ENCODE peak calls at places on chromosomes 13 and 19, in five cellular contexts. K is amniotic epithelial cell; C is endothelial cell; H is stimulated activated naive CD8-positive, alpha-beta T cell treated with anti-CD3 and anti-CD28 coated beads, Interleukin-15, Interleukin-2, amounts not matched to agents 100 U/mL and 50 U/mL, for 24 hours; V is suprapubic skin. Q is an unnamed sample.

GRCh38 chr19:2547033-2547680 is 71.2 kb downstream of the GADD45B start:
- DNase-seq in C (no peak), K (no peak), H (no peak), V (no peak), Q (no peak)

GRCh38 chr13:98390086-98390697 is 186.7 kb downstream of the STK24 start:
- DNase-seq in V (no peak), K (peak; percentile 32), H (no peak), C (no peak), Q (no peak)

GRCh38 chr19:33064778-33065550 is at the start of gene RHPN2:
- DNase-seq in V (no peak), H (peak; percentile 75), C (peak; percentile 37), K (peak; percentile 58), Q (peak; percentile 82)

GRCh38 chr13:52862358-52863206 is 14.1 kb upstream of the PCDH8 start:
- DNase-seq in H (peak; percentile 10), V (no peak), C (peak; percentile 72), K (no peak), Q (no peak)

GRCh38 chr13:108902557-108903155 is 273.2 kb downstream of the MYO16 start:
- DNase-seq in H (no peak), C (no peak), V (no peak), K (peak; percentile 92), Q (no peak)

GRCh38 chr13:21637296-21637695 is 33.3 kb upstream of the MICU2 start:
- DNase-seq in H (peak; percentile 20), C (no peak), V (no peak), K (peak; percentile 78), Q (peak; percentile 22)

GRCh38 chr13:22499919-22500318 is 680.9 kb upstream of the SGCG start:
- DNase-seq in C (no peak), H (no peak), V (no peak), K (peak; percentile 65), Q (no peak)

GRCh38 chr13:60836821-60837220 is 439.8 kb downstream of the TDRD3 start:
- DNase-seq in K (no peak), C (no peak), H (no peak), V (no peak), Q (no peak)

GRCh38 chr13:111202745-111203144 is 87.6 kb downstream of the ARHGEF7 start:
- DNase-seq in H (no peak), V (no peak), K (peak; percentile 90), C (no peak), Q (no peak)

GRCh38 chr13:89057274-89057673 is 1386.1 kb downstream of the SLITRK5 start:
- DNase-seq in V (no peak), H (no peak), C (no peak), K (no peak), Q (no peak)

GRCh38 chr13:91609353-91609752 is 210.9 kb downstream of the GPC5 start:
- DNase-seq in K (peak; percentile 3), V (no peak), C (no peak), H (no peak), Q (no peak)

GRCh38 chr19:2494084-2494446 is 18.1 kb downstream of the GADD45B start:
- DNase-seq in H (no peak), K (peak; percentile 88), V (no peak), C (no peak), Q (no peak)

GRCh38 chr13:110529522-110530311 is 31.8 kb downstream of the RAB20 start:
- DNase-seq in H (no peak), C (no peak), V (no peak), K (no peak), Q (no peak)

GRCh38 chr19:53768401-53768800 is 55.7 kb downstream of the NLRP12 start:
- DNase-seq in V (no peak), C (no peak), H (no peak), K (no peak), Q (no peak)

GRCh38 chr19:14004619-14005380 is 1.3 kb downstream of the RFX1 start:
- DNase-seq in K (no peak), H (no peak), C (no peak), V (no peak), Q (no peak)

GRCh38 chr13:29909975-29910674 is 59.7 kb upstream of the UBL3 start:
- DNase-seq in K (peak; percentile 90), H (no peak), C (no peak), V (no peak), Q (no peak)

GRCh38 chr13:31629085-31629785 is 110.1 kb upstream of the RXFP2 start:
- DNase-seq in C (no peak), V (no peak), K (no peak), H (no peak), Q (no peak)

GRCh38 chr13:47237571-47237970 is 340.7 kb upstream of the HTR2A start:
- DNase-seq in H (no peak), V (no peak), C (no peak), K (no peak), Q (no peak)

GRCh38 chr13:95987841-95988240 is 65.4 kb downstream of the UGGT2 start:
- DNase-seq in K (no peak), H (no peak), C (no peak), V (no peak), Q (no peak)

GRCh38 chr19:17391371-17392151 is 2.4 kb downstream of the CCDC194 start:
- DNase-seq in K (peak; percentile 51), V (no peak), C (no peak), H (no peak), Q (no peak)

GRCh38 chr13:50543767-50544166 is 299.7 kb downstream of the DLEU7 start:
- DNase-seq in K (peak; percentile 44), H (no peak), C (no peak), V (no peak), Q (no peak)

GRCh38 chr19:52224211-52224610 is 34.4 kb downstream of the PPP2R1A start:
- DNase-seq in H (no peak), V (no peak), C (no peak), K (no peak), Q (no peak)

GRCh38 chr13:40315416-40316064 is 350.9 kb downstream of the FOXO1 start:
- DNase-seq in V (no peak), H (peak; percentile 52), K (peak; percentile 22), C (no peak), Q (peak; percentile 47)

GRCh38 chr13:63614874-63615612 is 2199.4 kb upstream of the PCDH20 start:
- DNase-seq in V (no peak), K (peak; percentile 15), H (no peak), C (no peak), Q (no peak)

GRCh38 chr13:75798353-75799245 is 162.5 kb downstream of the LMO7 start:
- DNase-seq in C (no peak), K (peak; percentile 51), H (no peak), V (no peak), Q (peak; percentile 6)

GRCh38 chr13:98798849-98799645 is 46.6 kb upstream of the SLC15A1 start:
- DNase-seq in H (no peak), C (no peak), K (peak; percentile 69), V (no peak), Q (no peak)

GRCh38 chr13:51549050-51549449 is 35.2 kb upstream of the WDFY2 start:
- DNase-seq in H (no peak), V (no peak), C (no peak), K (no peak), Q (no peak)